ENCODE peak calls at places on chromosomes 11 and 22, in eight cellular contexts. W, D, V, Q, F, P, J and X are unnamed samples.

GRCh38 chr11:62567018-62567633 is 6.6 kb downstream of the EEF1G start:
- ATAC-seq in Q (peak), W (no peak), J (no peak), P (no peak), V (no peak), F (no peak), D (no peak), X (no peak)

GRCh38 chr11:127628463-127628785 is 627.9 kb upstream of the KIRREL3 start:
- ATAC-seq in F (no peak), V (no peak), Q (no peak), J (no peak), W (no peak), P (no peak), D (no peak), X (no peak)

GRCh38 chr11:78429667-78430066 is 12.0 kb upstream of the GAB2 start:
- ATAC-seq in F (no peak), W (no peak), V (no peak), J (no peak), D (no peak), Q (no peak), P (peak), X (no peak)

GRCh38 chr22:43101306-43101705 is 9.2 kb upstream of the BIK start:
- ATAC-seq in V (no peak), J (no peak), W (no peak), P (peak), D (no peak), Q (no peak), F (no peak), X (no peak)

GRCh38 chr11:26753738-26754504 is 32.1 kb upstream of the SLC5A12 start:
- ATAC-seq in F (no peak), W (peak), D (peak), P (no peak), Q (peak), V (peak), J (peak), X (peak)

GRCh38 chr11:58444285-58444684 is 2.2 kb upstream of the OR5B12 start:
- ATAC-seq in D (no peak), Q (no peak), P (no peak), J (no peak), F (peak), V (peak), W (no peak), X (no peak)

GRCh38 chr11:78587446-78587845 is 12.8 kb upstream of the NARS2 start:
- ATAC-seq in P (no peak), F (no peak), J (no peak), V (no peak), Q (no peak), D (no peak), W (no peak), X (no peak)

GRCh38 chr11:73578786-73579185 is 19.1 kb downstream of the FAM168A start:
- ATAC-seq in V (peak), D (peak), Q (peak), W (no peak), F (no peak), P (no peak), J (no peak), X (no peak)

GRCh38 chr11:33371049-33371448 is 113.9 kb downstream of the HIPK3 start:
- ATAC-seq in D (no peak), P (peak), J (peak), V (no peak), F (no peak), Q (no peak), W (no peak), X (no peak)

GRCh38 chr11:16902182-16902581 is 112.0 kb downstream of the PLEKHA7 start:
- ATAC-seq in P (no peak), J (peak), W (no peak), F (no peak), V (no peak), D (no peak), Q (peak), X (no peak)

GRCh38 chr11:82790723-82791487 is 57.2 kb upstream of the FAM181B start:
- ATAC-seq in D (no peak), Q (no peak), V (no peak), W (no peak), P (peak), J (no peak), F (no peak), X (no peak)

GRCh38 chr11:102384419-102385052 is 37.5 kb downstream of the BIRC2 start:
- ATAC-seq in J (no peak), W (peak), V (no peak), D (no peak), Q (no peak), F (peak), P (peak), X (no peak)

GRCh38 chr11:62645934-62646824 is at the start of gene GANAB:
- ATAC-seq in W (peak), Q (peak), V (peak), F (peak), D (peak), J (peak), P (peak), X (peak)

GRCh38 chr22:29766632-29767288 is at the start of gene ZMAT5:
- ATAC-seq in J (peak), F (peak), W (peak), V (peak), D (peak), P (peak), Q (peak), X (peak)

GRCh38 chr22:27745809-27746208 is 55.7 kb downstream of the MN1 start:
- ATAC-seq in V (no peak), Q (no peak), D (no peak), J (no peak), F (no peak), W (no peak), P (no peak), X (no peak)

GRCh38 chr11:61116426-61117214 is 14.3 kb downstream of the CD5 start:
- ATAC-seq in P (no peak), W (no peak), F (no peak), V (no peak), D (no peak), Q (no peak), J (no peak), X (no peak)

GRCh38 chr11:111631666-111632039 is 29.4 kb downstream of the SIK2 start:
- ATAC-seq in Q (peak), F (no peak), V (no peak), P (no peak), J (peak), W (no peak), D (peak), X (no peak)

GRCh38 chr22:31613286-31613903 is 48.6 kb downstream of the PISD start:
- ATAC-seq in F (no peak), D (no peak), W (peak), J (no peak), Q (no peak), V (no peak), P (no peak), X (no peak)

GRCh38 chr22:49769691-49770315 is 57.9 kb downstream of the BRD1 start:
- ATAC-seq in V (no peak), D (no peak), Q (no peak), F (no peak), J (no peak), W (no peak), P (no peak), X (no peak)

GRCh38 chr11:130781906-130782305 is 134.4 kb downstream of the SNX19 start:
- ATAC-seq in J (no peak), P (no peak), V (no peak), W (no peak), Q (no peak), F (no peak), D (peak), X (peak)

GRCh38 chr22:35575116-35575748 is 34.6 kb downstream of the RASD2 start:
- ATAC-seq in Q (peak), V (no peak), W (no peak), F (no peak), J (peak), D (peak), P (peak), X (no peak)

GRCh38 chr11:34405079-34405858 is 33.5 kb upstream of the CAT start:
- ATAC-seq in W (no peak), J (no peak), Q (peak), F (no peak), P (no peak), V (no peak), D (no peak), X (no peak)

GRCh38 chr22:27903805-27904473 is 15.1 kb downstream of the PITPNB start:
- ATAC-seq in P (no peak), Q (peak), V (no peak), D (no peak), W (no peak), J (no peak), F (no peak), X (no peak)

GRCh38 chr22:46445771-46446485 is 91.5 kb downstream of the CELSR1 start:
- ATAC-seq in D (no peak), W (no peak), Q (no peak), P (no peak), J (no peak), V (no peak), F (no peak), X (no peak)

DNA sequence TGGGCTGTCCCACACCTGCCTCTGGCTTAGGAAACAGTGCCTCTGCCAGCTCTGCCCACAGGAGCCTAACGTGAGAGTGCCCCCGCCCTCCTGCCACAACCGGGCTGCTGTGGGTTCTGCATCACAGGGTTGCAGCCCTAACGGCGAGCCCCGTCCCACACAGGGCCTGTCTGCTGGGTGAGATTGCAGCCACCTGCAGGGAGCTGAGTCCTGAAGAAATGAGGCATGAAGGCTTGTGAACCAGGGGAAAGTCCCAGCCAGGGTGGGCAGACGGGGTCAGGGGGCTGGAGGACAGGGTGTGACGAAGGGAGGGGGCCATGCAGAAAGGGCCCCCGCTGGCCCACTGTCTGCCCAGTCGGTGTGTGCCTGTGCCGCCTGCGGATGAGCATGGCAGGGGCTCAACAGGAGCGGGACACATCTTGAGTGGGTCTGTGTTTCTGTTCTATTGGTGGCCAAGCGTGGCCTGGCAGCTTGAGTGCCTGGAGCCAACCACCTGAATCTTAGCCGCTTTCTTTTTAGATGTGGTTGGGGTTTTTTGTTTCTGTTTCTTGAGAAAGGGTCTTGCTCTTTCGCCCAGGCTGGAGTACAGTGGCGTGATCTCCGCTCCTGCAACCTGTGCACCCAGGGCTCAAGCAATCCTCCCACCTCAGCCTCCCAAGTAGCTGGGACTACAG is 38.9 kb downstream of the CTTN start:
- ATAC-seq in P (no peak), W (no peak), V (no peak), F (no peak), D (peak), Q (peak), J (peak), X (no peak)
- TF ChIP-seq POLR2AphosphoS5 in P (no peak), W (no peak), V (no peak), F (no peak), D (peak), Q (no peak), J (no peak), X (no peak)

DNA sequence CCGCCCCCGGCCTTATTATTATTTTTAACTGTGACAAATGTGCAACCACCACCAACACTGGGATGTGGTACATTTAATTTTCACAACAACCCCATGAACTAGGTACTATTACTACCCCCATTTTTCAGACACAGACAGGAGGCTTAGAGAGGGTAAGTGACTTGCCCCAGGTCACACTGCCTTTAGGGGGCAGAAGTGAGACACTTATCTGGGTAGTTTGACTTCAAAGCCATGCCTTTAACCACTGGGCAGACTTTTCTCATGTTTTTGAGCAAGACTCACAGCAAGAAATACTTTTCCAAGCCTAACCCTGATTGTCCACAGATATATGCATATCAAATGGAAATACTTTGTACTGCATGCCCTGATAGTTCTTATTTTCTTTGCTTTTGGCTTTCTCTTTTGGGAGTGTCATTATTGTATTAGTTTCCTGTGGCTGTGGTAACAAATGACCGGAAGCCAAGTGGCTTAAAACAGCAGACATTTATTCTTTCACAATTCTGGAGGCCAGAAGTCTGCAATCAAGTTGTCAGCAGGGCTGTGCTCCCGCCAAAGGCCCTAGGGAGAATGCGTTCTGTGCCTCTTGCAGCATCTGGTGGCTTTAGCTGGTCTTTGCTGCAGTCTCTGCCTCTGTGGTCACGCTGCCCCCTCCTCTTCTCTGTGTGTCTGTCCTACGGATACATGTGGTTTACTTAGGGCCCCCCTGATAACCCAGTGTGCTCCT is 110.8 kb downstream of the GRIK4 start:
- ATAC-seq in W (peak), P (peak), J (peak), D (no peak), Q (peak), F (no peak), V (no peak), X (peak)
- TF ChIP-seq CTCF in W (peak), P (peak), J (peak), D (no peak), Q (peak), F (no peak), V (peak), X (no peak)

DNA sequence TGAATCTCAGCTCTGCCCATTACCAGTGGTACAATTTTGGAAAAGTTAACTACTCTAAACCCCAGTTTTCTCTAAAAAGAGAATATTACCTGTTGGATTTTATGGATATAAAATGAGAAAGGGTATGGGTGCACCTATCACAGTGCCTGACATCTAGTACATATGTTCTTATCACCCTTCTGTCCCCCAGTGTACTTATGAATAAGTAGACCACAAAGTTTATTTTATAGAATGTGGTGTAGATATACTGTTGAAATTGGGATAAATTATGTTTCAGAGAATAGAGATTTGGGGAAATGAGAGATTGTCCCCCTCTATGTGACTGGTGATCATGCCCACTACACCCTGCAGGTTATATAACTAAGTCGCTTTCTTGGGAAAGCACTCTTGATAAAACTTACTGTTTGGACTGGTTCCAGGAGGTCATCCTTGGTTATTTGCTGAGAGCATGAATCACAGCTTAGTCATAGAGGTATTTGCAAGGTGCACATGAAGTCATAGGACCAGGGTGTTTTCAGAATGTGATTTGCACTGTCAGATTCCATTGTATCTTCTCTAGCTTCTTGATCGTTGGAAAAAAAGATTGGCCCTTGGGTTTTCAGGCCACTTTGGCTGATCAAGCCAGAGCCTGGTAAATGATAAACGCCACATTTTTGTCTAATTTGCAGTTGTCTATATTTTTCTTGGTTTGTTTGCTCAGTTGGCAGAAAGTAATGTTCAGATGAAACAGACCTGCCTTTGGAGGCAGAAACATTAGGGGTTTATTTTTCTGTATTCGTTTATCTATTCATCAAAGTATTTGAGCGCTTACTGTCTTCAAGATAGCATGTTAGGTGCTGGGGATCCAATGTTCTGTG is 21.3 kb downstream of the STX3 start:
- ATAC-seq in P (no peak), D (peak), J (peak), F (no peak), W (no peak), V (peak), Q (no peak), X (no peak)
- TF ChIP-seq POLR2AphosphoS5 in P (no peak), D (peak), J (peak), F (no peak), W (no peak), V (no peak), Q (no peak), X (no peak)

GRCh38 chr11:92340839-92341238 is 116.2 kb downstream of the FAT3 start:
- ATAC-seq in J (no peak), F (no peak), P (peak), D (no peak), W (peak), Q (peak), V (peak), X (no peak)
- TF ChIP-seq CTCF in J (peak), F (no peak), P (peak), D (peak), W (peak), Q (peak), V (peak), X (no peak)

GRCh38 chr22:23833911-23834317 is 4.9 kb downstream of the DERL3 start:
- ATAC-seq in D (no peak), F (no peak), V (no peak), J (no peak), P (no peak), W (no peak), Q (no peak), X (no peak)

GRCh38 chr22:23832226-23833016 is 6.4 kb downstream of the DERL3 start:
- ATAC-seq in D (no peak), V (no peak), J (no peak), W (no peak), F (no peak), P (no peak), Q (no peak), X (no peak)

GRCh38 chr22:23834406-23834805 is 4.4 kb downstream of the DERL3 start:
- ATAC-seq in J (no peak), P (no peak), Q (no peak), W (no peak), F (no peak), D (no peak), V (no peak), X (no peak)

GRCh38 chr22:23831781-23832180 is 7.0 kb downstream of the DERL3 start:
- ATAC-seq in J (no peak), P (no peak), Q (no peak), F (no peak), V (no peak), W (no peak), D (no peak), X (no peak)

DNA sequence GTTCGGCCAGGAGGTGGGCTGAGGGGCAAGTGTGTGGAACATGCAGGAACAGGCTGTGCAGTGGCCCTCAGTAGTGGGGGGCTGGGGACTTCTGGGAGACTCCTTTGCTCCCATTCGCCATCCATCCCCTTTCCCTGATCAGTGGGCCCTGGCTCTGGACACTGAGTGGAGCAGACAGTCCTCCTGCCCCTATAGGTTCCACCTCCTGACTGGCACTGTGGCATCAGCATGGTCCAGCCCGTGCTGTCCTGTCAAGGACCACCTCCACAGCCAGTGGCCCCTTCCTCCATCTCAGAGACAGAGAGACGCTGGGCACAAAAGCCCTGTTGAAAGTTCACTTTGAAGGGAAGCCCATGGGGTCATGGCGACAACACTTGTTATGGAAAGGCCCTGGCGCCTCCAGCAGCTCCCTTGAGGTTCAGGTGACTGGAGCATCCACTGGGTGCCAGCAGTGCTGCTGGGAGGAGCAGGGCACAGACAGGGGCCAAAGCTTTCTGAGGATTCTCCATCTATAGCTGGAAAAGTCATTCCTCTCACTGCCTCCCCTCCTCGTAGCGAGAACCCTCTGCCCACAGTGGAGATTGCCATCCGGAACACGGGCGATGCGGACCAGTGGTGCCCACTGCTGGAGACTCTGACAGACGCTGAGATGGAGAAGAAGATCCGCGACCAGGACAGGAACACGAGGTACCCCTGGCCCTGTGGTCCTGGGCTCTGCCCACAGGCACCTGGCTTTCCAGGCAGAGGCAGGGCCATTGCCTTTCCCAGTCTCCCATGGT is 5.6 kb downstream of the DERL3 start:
- ATAC-seq in D (no peak), W (no peak), J (no peak), V (no peak), F (no peak), P (no peak), Q (no peak), X (no peak)
- TF ChIP-seq POLR2AphosphoS5 in D (no peak), W (no peak), J (no peak), V (no peak), F (no peak), P (no peak), Q (no peak), X (no peak)

DNA sequence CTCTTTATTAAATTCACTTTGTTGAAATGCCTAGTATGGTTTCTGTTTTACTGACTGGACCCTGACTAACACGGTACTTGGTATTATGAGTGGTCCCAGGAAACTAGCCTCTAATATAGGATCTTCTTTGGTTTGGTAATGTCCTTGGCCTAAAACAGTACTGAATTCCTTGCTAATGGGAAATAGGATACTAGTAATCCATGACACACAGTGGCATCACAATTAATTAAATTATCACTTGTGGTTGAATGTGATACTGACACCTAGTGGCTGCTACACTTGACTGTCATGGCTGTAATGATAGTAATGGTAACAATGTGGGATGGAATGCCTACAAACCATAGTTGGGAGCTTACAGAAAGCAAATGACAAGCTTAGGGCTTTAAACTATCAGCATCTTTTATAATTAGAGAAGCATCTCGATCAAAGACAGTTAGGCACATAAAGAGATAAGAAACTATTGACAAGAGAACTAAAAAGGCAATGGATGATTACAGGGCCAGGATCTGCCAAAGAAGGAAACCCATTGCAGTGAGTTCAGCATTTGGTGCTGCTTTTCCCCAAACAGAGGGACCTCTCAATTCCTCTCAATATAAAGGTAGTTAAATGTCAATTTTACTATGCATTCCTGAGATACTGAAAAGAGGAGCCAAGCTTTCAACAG is 8.6 kb downstream of the DNHD1 start:
- ATAC-seq in F (no peak), W (peak), V (peak), Q (peak), D (peak), P (peak), J (peak), X (peak)
- TF ChIP-seq CTCF in F (peak), W (peak), V (peak), Q (peak), D (peak), P (peak), J (peak), X (peak)